ENCODE peak calls at places on chromosomes 5 and 9, in seven cellular contexts. O is NCI-H2029 treated with DMSO at 0.1 percent for 48 hours; Y is HTR-8/SVneo; U is activated CD8-positive, alpha-beta memory T cell treated with anti-CD3 and anti-CD28 coated beads for 24 hours; Q is NCI-H774; W is right cardiac atrium; L is fibroblast of pulmonary artery. N is an unnamed sample.

GRCh38 chr5:112264666-112265065 is 154.4 kb downstream of the EPB41L4A start:
- DNase-seq in U (no peak), Q (no peak), W (no peak), L (no peak), Y (no peak), O (no peak), N (no peak)

GRCh38 chr5:108726446-108727091 is 21.1 kb upstream of the FER start:
- DNase-seq in Y (no peak), O (no peak), U (no peak), W (no peak), Q (no peak), L (no peak), N (peak; percentile 30)

GRCh38 chr9:22053178-22053577 is 44.1 kb upstream of the CDKN2B start:
- DNase-seq in Y (no peak), L (peak; percentile 41), W (no peak), Q (no peak), U (no peak), O (no peak), N (no peak)

GRCh38 chr5:38935437-38935836 is 89.6 kb downstream of the OSMR start:
- DNase-seq in Y (no peak), O (no peak), W (no peak), Q (no peak), U (no peak), L (no peak), N (no peak)

GRCh38 chr9:85541876-85542275 is 199.9 kb downstream of the AGTPBP1 start:
- DNase-seq in Q (no peak), L (no peak), Y (no peak), O (no peak), U (no peak), W (no peak), N (no peak)

GRCh38 chr9:31078175-31078574 is 1306.3 kb upstream of the ACO1 start:
- DNase-seq in Y (no peak), L (no peak), Q (no peak), U (no peak), O (no peak), W (no peak), N (no peak)

GRCh38 chr5:146753618-146754123 is 124.9 kb downstream of the PPP2R2B start:
- DNase-seq in U (no peak), Q (peak; percentile 42), W (no peak), Y (no peak), O (peak; percentile 66), L (no peak), N (no peak)

GRCh38 chr5:81767938-81768337 is 17.0 kb upstream of the SSBP2 start:
- DNase-seq in L (peak; percentile 60), W (no peak), O (no peak), U (no peak), Q (no peak), Y (no peak), N (no peak)

GRCh38 chr9:114958021-114958846 is 27.8 kb upstream of the TNFSF8 start:
- DNase-seq in L (peak; percentile 21), Q (no peak), Y (no peak), U (peak; percentile 75), W (peak; percentile 37), O (no peak), N (peak; percentile 58)

GRCh38 chr9:120985759-120986353 is 59.3 kb upstream of the TRAF1 start:
- DNase-seq in L (peak; percentile 73), W (no peak), O (no peak), Y (peak; percentile 39), U (no peak), Q (peak; percentile 8), N (peak; percentile 61)

GRCh38 chr5:151700816-151701215 is 14.1 kb upstream of the SPARC start:
- DNase-seq in L (no peak), Y (no peak), O (no peak), U (no peak), W (no peak), Q (no peak), N (no peak)

GRCh38 chr5:62568800-62569432 is 9.7 kb upstream of the LRRC70 start:
- DNase-seq in U (no peak), L (no peak), W (no peak), O (no peak), Y (no peak), Q (no peak), N (no peak)

GRCh38 chr5:126656397-126657007 is 55.8 kb downstream of the PHAX start:
- DNase-seq in O (no peak), U (no peak), Q (peak; percentile 18), W (no peak), Y (peak; percentile 50), L (peak; percentile 72), N (peak; percentile 67)

GRCh38 chr5:14410068-14410941 is 171.3 kb upstream of the OTULINL start:
- DNase-seq in Q (no peak), O (no peak), Y (no peak), W (no peak), U (no peak), L (peak; percentile 48), N (no peak)

GRCh38 chr5:14353661-14354474 is 210.7 kb downstream of the TRIO start:
- DNase-seq in W (no peak), Y (no peak), L (peak; percentile 22), O (no peak), Q (no peak), U (no peak), N (no peak)

N was measured in MCF 10A.